ENCODE peak calls at places on chromosomes 6 and 20, in ten cellular contexts. A, K, V, J, P, X, W, U, G and Z are unnamed samples.

GRCh38 chr6:73983367-73983766 is 287.4 kb downstream of the CD109 start:
- DNase-seq in A (no peak), K (no peak), V (no peak), J (no peak), P (no peak), X (no peak), W (peak; percentile 29), U (no peak), G (peak; percentile 82), Z (no peak)

GRCh38 chr6:66183982-66184555 is 477.0 kb upstream of the EYS start:
- DNase-seq in A (no peak), K (no peak), V (no peak), J (no peak), P (no peak), X (no peak), W (peak; percentile 68), U (no peak), G (no peak), Z (no peak)

GRCh38 chr6:139778688-139779087 is 404.2 kb upstream of the CITED2 start:
- DNase-seq in A (no peak), K (no peak), V (no peak), J (no peak), P (no peak), X (no peak), W (peak; percentile 76), U (no peak), G (peak; percentile 57), Z (no peak)

GRCh38 chr6:74596586-74596985 is 609.3 kb downstream of the COL12A1 start:
- DNase-seq in A (no peak), K (no peak), V (no peak), J (no peak), P (no peak), X (no peak), W (no peak), U (no peak), G (no peak), Z (no peak)

GRCh38 chr20:7264137-7264536 is 496.7 kb downstream of the BMP2 start:
- DNase-seq in A (no peak), K (no peak), V (no peak), J (no peak), P (no peak), X (no peak), W (no peak), U (no peak), G (no peak), Z (no peak)

GRCh38 chr20:37396520-37397075 is 50.7 kb downstream of the SRC start:
- DNase-seq in A (no peak), K (no peak), V (no peak), J (no peak), P (peak; percentile 27), X (no peak), W (no peak), U (no peak), G (no peak), Z (peak; percentile 78)

GRCh38 chr20:36085686-36086267 is 68.8 kb upstream of the EPB41L1 start:
- DNase-seq in A (no peak), K (no peak), V (no peak), J (no peak), P (no peak), X (no peak), W (peak; percentile 91), U (peak; percentile 51), G (peak; percentile 80), Z (no peak)

GRCh38 chr6:131602913-131603312 is 25.1 kb downstream of the MED23 start:
- DNase-seq in A (no peak), K (no peak), V (no peak), J (no peak), P (no peak), X (no peak), W (peak; percentile 89), U (no peak), G (peak; percentile 83), Z (no peak)

GRCh38 chr20:52150440-52151258 is 40.9 kb downstream of the ZFP64 start:
- DNase-seq in A (no peak), K (peak; percentile 24), V (no peak), J (peak; percentile 31), P (peak; percentile 41), X (no peak), W (peak; percentile 56), U (peak; percentile 67), G (peak; percentile 41), Z (peak; percentile 36)

GRCh38 chr20:8631271-8631670 is 437.6 kb upstream of the PLCB4 start:
- DNase-seq in A (no peak), K (no peak), V (no peak), J (no peak), P (no peak), X (no peak), W (no peak), U (no peak), G (no peak), Z (no peak)

GRCh38 chr20:8389381-8390368 is 257.6 kb downstream of the PLCB1 start:
- DNase-seq in A (no peak), K (no peak), V (no peak), J (no peak), P (no peak), X (no peak), W (peak; percentile 37), U (no peak), G (peak; percentile 50), Z (peak; percentile 15)

GRCh38 chr20:9354579-9354978 is 159.8 kb upstream of the LAMP5 start:
- DNase-seq in A (no peak), K (no peak), V (no peak), J (no peak), P (no peak), X (no peak), W (no peak), U (no peak), G (no peak), Z (no peak)

GRCh38 chr20:55424446-55424845 is 580.9 kb downstream of the CBLN4 start:
- DNase-seq in A (no peak), K (no peak), V (no peak), J (no peak), P (no peak), X (no peak), W (no peak), U (no peak), G (no peak), Z (no peak)

GRCh38 chr6:6837541-6838080 is 249.1 kb downstream of the LY86 start:
- DNase-seq in A (no peak), K (no peak), V (no peak), J (no peak), P (no peak), X (no peak), W (no peak), U (no peak), G (no peak), Z (no peak)

GRCh38 chr6:31632279-31632946 is 11.9 kb downstream of the PRRC2A start:
- DNase-seq in A (no peak), K (no peak), V (no peak), J (no peak), P (no peak), X (no peak), W (no peak), U (no peak), G (no peak), Z (no peak)

GRCh38 chr6:3751730-3752537 is 421 bp upstream of the PXDC1 start:
- DNase-seq in A (peak; percentile 7), K (peak; percentile 28), V (peak; percentile 88), J (peak; percentile 77), P (peak; percentile 98), X (peak; percentile 31), W (peak; percentile 92), U (peak; percentile 88), G (peak; percentile 94), Z (no peak)

GRCh38 chr6:29529956-29530355 is 29.6 kb downstream of the UBD start:
- DNase-seq in A (no peak), K (no peak), V (no peak), J (no peak), P (no peak), X (no peak), W (no peak), U (no peak), G (no peak), Z (no peak)

GRCh38 chr6:109743739-109744138 is 52.6 kb downstream of the FIG4 start:
- DNase-seq in A (no peak), K (no peak), V (no peak), J (no peak), P (no peak), X (no peak), W (peak; percentile 84), U (no peak), G (peak; percentile 82), Z (no peak)

GRCh38 chr6:112620832-112621569 is 273.9 kb downstream of the RFPL4B start:
- DNase-seq in A (no peak), K (no peak), V (no peak), J (no peak), P (no peak), X (no peak), W (peak; percentile 33), U (no peak), G (peak; percentile 46), Z (no peak)